ENCODE peak calls at places on chromosome 1, in four cellular contexts. One of them, this sample, is unnamed. For H3K9me3 and H3K4me1, the result is how much of the 10 kb centered on the place peaks cover.

GRCh38 chr1:40808444-40808843 is 24.9 kb downstream of the KCNQ4 start:
- DNase-seq in suprapubic skin: no peak
- DNase-seq in pancreas: no peak
- DNase-seq in A673: no peak
- DNase-seq in this sample: no peak

GRCh38 chr1:29126198-29126597 is 2.5 kb upstream of the TMEM200B start:
- DNase-seq in suprapubic skin: no peak
- DNase-seq in A673: no peak
- DNase-seq in pancreas: no peak
- DNase-seq in this sample: peak

GRCh38 chr1:242243472-242243871 is 244.6 kb upstream of the MAP1LC3C start:
- DNase-seq in A673: no peak
- DNase-seq in pancreas: no peak
- DNase-seq in suprapubic skin: no peak
- DNase-seq in this sample: no peak

GRCh38 chr1:165898837-165899236 is 71.4 kb downstream of the UCK2 start:
- DNase-seq in suprapubic skin: no peak
- DNase-seq in pancreas: no peak
- DNase-seq in A673: peak
- DNase-seq in this sample: no peak

GRCh38 chr1:160261526-160261877 is 847 bp downstream of the DCAF8 start:
- DNase-seq in A673: peak
- DNase-seq in suprapubic skin: no peak
- DNase-seq in pancreas: no peak
- DNase-seq in this sample: no peak

GRCh38 chr1:234226106-234226818 is 147.0 kb upstream of the COA6 start:
- DNase-seq in A673: peak
- DNase-seq in suprapubic skin: no peak
- DNase-seq in pancreas: no peak
- DNase-seq in this sample: no peak

GRCh38 chr1:230441630-230442029 is 15.5 kb upstream of the PGBD5 start:
- DNase-seq in A673: no peak
- DNase-seq in suprapubic skin: no peak
- DNase-seq in pancreas: no peak
- DNase-seq in this sample: no peak

GRCh38 chr1:80633947-80634710 is 1166.6 kb upstream of the ADGRL2 start:
- DNase-seq in A673: no peak
- DNase-seq in pancreas: no peak
- DNase-seq in suprapubic skin: no peak
- DNase-seq in this sample: no peak

GRCh38 chr1:245441699-245442098 is 286.9 kb downstream of the KIF26B start:
- DNase-seq in suprapubic skin: no peak
- DNase-seq in A673: no peak
- DNase-seq in pancreas: no peak
- DNase-seq in this sample: no peak

DNA sequence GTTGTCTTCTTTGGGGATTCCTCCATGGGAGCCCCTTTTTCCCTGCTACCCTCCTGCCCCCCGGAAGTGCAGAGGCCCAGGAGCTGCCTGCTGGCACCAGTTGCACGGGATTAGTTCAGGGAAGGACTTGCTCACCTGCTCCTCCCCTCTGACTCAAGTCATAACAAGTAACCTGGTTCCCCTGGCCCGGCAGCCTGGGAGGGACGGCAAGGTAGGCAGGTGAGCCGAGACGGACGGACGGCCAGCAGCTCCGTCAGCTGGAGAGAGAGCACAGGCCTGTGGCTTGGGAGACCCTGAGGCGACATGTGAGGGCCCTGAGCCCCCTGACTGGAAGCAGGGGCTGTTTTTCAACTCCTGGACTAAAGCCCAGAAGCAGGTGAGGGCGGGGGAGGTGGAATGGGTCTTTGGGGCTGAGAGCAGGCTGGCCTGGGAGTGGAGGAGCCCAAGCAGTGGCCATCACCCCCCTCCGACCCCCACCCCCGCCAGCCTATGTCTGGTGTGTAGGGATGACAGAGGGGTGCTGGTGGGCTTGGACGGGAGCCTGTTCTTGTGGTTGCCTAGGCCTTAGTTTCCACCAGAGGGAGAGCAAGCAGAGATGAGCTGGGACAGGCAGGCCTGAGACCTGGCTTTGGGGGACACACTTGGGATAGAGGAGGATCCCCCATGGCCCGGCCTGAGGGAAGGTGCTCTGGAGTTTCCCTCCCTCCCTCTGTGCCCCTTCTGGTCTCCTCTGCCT is at the start of gene INAVA:
- DNase-seq in A673: no peak
- DNase-seq in pancreas: peak
- DNase-seq in suprapubic skin: no peak
- DNase-seq in this sample: peak
- TF ChIP-seq CTCF in A673: no peak
- TF ChIP-seq CTCF in pancreas: no peak
- TF ChIP-seq CTCF in suprapubic skin: no peak
- TF ChIP-seq CTCF in this sample: no peak

GRCh38 chr1:112448937-112449629 is 53.1 kb downstream of the CTTNBP2NL start:
- DNase-seq in A673: no peak
- DNase-seq in suprapubic skin: no peak
- DNase-seq in pancreas: no peak
- DNase-seq in this sample: no peak

GRCh38 chr1:112449630-112449983 is 53.6 kb downstream of the CTTNBP2NL start:
- DNase-seq in suprapubic skin: no peak
- DNase-seq in pancreas: no peak
- DNase-seq in A673: no peak
- DNase-seq in this sample: no peak

GRCh38 chr1:112453876-112454275 is 54.9 kb upstream of the WNT2B start:
- DNase-seq in pancreas: no peak
- DNase-seq in A673: no peak
- DNase-seq in suprapubic skin: no peak
- DNase-seq in this sample: no peak

GRCh38 chr1:112454316-112454715 is 54.4 kb upstream of the WNT2B start:
- DNase-seq in A673: no peak
- DNase-seq in pancreas: no peak
- DNase-seq in suprapubic skin: no peak
- DNase-seq in this sample: no peak

DNA sequence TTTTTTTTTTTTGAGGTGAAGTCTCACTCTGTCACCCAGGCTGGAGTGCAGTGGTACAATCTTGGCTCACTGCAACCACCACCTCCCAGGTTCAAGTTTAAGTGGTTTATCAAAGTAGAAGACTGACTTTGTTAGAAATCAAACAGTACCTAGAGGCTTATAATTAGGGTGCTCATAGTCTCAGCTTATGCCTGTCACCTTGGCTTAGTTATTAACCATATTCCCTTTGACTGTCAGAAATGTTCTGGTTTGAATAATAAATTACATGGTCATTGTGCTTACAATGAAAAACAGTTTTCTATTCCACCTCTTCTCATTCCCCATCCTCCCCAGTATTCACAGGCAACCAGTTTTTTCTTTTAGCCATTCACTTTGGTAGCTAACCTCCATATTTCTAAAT is 54.8 kb downstream of the CTTNBP2NL start:
- DNase-seq in A673: no peak
- DNase-seq in suprapubic skin: no peak
- DNase-seq in pancreas: no peak
- DNase-seq in this sample: no peak
- H3K9me3 ChIP-seq in A673: under half
- H3K9me3 ChIP-seq in suprapubic skin: under half
- H3K9me3 ChIP-seq in pancreas: under half
- H3K9me3 ChIP-seq in this sample: under half

DNA sequence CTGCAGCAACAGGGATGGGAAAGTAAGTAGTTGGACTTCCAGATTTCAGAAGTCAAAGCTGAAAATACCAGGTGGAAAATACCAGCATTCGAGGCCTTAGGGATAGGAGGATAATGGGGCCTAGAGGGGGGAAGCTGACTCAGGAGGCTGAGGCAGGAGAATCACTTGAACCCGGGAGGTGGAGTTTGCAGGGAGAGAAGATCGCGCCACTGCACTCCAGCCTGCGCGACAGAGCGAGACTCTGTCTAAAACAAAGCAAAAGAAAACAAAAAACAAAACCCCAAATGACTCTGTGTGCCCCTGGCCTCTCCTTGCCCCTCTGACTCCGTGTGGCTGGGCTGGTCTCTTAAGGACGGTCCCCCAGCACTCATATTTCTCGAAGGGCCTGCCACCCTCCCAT is 3.4 kb downstream of the SH2D2A start:
- DNase-seq in suprapubic skin: no peak
- DNase-seq in pancreas: no peak
- DNase-seq in A673: no peak
- DNase-seq in this sample: no peak
- H3K4me1 ChIP-seq in suprapubic skin: under half
- H3K4me1 ChIP-seq in pancreas: under half
- H3K4me1 ChIP-seq in A673: under half
- H3K4me1 ChIP-seq in this sample: under half

DNA sequence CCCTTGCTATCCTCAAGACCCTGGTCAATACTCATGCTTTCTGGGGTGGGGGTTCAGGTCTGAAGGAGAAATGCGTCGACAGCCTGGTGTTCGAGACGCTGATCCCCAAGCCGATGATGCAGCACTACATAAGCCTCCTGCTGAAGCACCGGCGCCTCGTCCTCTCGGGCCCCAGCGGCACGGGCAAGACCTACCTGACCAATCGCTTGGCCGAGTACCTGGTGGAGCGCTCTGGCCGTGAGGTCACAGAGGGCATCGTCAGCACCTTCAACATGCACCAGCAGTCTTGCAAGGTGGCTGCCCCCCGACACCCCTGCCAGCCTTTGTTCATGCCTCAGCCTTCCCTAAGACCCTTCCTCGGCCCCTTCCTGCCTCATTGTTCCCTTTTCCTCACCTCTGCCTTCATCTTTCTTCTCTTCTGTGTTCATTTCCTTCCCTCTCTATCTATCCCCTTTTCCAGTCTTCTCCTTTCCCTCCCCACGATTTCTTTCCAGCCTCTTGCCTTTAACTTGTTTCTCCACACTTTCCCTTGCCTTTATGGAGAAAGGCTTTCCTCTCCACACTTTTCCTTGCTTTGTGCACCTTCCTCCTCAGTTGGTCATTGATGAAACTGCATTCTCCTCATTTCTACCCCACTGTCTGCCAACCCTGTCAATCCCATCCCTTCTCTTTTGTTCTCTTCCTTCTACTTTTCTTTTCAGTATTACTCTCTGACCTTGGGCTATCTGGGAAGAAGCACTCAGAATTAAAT is 18.3 kb upstream of the IPO9 start:
- DNase-seq in A673: no peak
- DNase-seq in suprapubic skin: peak
- DNase-seq in pancreas: no peak
- DNase-seq in this sample: no peak
- TF ChIP-seq CTCF in A673: no peak
- TF ChIP-seq CTCF in suprapubic skin: no peak
- TF ChIP-seq CTCF in pancreas: no peak
- TF ChIP-seq CTCF in this sample: no peak

DNA sequence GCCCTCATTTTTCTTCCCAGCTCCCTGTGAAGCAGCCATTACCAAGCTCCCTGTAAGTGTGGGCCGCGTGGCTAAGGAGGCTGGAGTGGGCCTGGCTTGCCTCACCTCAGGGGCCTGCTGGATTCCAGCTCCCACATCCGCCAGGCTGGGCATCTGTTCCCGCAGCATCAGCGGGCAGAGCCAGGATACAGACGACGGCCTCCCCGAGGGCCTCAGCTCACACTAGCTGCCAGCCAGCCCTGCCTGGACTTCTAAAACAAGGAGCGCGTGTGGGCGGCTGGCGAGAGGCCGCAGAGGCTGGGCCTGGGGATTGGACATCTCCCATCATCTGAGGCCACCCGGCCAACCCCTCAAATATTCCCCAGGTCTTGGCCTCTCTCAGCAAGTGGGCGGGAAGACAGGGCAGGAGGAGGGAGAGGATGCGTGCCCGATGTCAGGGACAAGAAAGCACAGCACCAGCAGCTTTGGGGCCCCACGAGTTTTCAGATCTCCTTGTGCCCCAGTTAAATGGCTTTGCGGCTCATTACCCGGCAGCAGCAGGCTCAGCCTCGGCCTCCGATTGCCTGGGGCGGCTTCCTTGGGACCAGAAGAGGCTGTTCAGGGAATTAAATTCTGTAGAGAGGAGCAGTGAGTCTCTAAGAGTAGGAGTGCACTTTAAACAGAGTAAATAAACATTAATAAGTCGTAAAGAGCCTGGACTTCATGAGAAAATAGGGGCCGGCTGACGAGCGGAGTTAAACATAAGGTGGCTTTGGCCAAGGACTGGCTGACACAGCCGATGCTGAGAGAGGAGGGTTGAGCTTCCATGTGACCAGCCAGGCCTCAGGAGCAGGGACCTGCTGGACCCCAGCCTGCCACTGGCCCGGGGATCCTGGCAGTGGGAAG is 208.9 kb upstream of the C1orf174 start:
- DNase-seq in pancreas: peak
- DNase-seq in A673: no peak
- DNase-seq in suprapubic skin: peak
- DNase-seq in this sample: no peak
- H3K9me3 ChIP-seq in pancreas: under half
- H3K9me3 ChIP-seq in A673: under half
- H3K9me3 ChIP-seq in suprapubic skin: under half
- H3K9me3 ChIP-seq in this sample: under half

GRCh38 chr1:236848274-236848925 is 53.3 kb downstream of the MTR start:
- DNase-seq in suprapubic skin: no peak
- DNase-seq in A673: no peak
- DNase-seq in pancreas: no peak
- DNase-seq in this sample: no peak
- H3K4me1 ChIP-seq in suprapubic skin: under half
- H3K4me1 ChIP-seq in A673: under half
- H3K4me1 ChIP-seq in pancreas: under half
- H3K4me1 ChIP-seq in this sample: under half

GRCh38 chr1:53196485-53197271 is at the start of gene CPT2:
- DNase-seq in A673: peak
- DNase-seq in pancreas: peak
- DNase-seq in suprapubic skin: peak
- DNase-seq in this sample: peak
- TF ChIP-seq CTCF in A673: peak
- TF ChIP-seq CTCF in pancreas: no peak
- TF ChIP-seq CTCF in suprapubic skin: no peak
- TF ChIP-seq CTCF in this sample: peak

GRCh38 chr1:2837823-2838222 is 36.3 kb upstream of the TTC34 start:
- DNase-seq in suprapubic skin: no peak
- DNase-seq in pancreas: no peak
- DNase-seq in A673: no peak
- DNase-seq in this sample: no peak
- H3K9me3 ChIP-seq in suprapubic skin: under half
- H3K9me3 ChIP-seq in pancreas: under half
- H3K9me3 ChIP-seq in A673: under half
- H3K9me3 ChIP-seq in this sample: under half

GRCh38 chr1:3321559-3322439 is 132.7 kb upstream of the ARHGEF16 start:
- DNase-seq in A673: peak
- DNase-seq in suprapubic skin: no peak
- DNase-seq in pancreas: no peak
- DNase-seq in this sample: no peak
- H3K4me1 ChIP-seq in A673: under half
- H3K4me1 ChIP-seq in suprapubic skin: under half
- H3K4me1 ChIP-seq in pancreas: under half
- H3K4me1 ChIP-seq in this sample: under half

DNA sequence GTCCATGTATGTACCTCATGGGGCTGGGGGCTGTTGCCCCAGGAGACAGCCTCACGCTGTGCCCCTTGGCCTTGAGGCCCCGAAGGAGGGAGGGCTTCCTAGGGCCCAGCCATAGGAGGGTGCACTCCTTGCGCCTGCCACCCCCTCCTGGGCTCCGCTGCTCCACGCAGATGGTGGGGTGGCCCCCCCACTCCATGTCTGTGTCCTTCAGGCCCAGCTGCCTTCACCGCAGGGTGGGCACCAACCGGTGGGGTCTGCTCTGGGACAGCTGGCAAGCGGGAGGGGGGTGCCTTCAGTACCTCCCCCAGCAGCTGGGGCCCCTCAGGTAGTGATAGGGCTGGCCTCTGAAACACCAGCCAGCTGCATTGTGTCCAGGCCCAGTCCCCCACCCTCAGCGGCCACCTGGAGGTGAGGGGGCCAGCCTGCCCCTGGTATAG is 309 bp downstream of the GJC2 start:
- DNase-seq in pancreas: peak
- DNase-seq in suprapubic skin: no peak
- DNase-seq in A673: no peak
- DNase-seq in this sample: no peak
- TF ChIP-seq CTCF in pancreas: no peak
- TF ChIP-seq CTCF in suprapubic skin: no peak
- TF ChIP-seq CTCF in A673: no peak
- TF ChIP-seq CTCF in this sample: no peak